ENCODE peak calls at places on chromosome 2, in eight cellular contexts. W is thoracic aorta, V is endodermal cell, G is BE2C, D is endothelial cell of umbilical vein, U is right atrium auricular region, P is mesenchymal stem cell, S is mammary epithelial cell. Q is an unnamed sample. For H3K4me1, the result is how much of the 10 kb centered on the place peaks cover.

GRCh38 chr2:208406474-208407451 is at the start of gene PTH2R:
- DNase-seq in W (no peak), V (peak), G (peak), D (no peak), U (no peak), P (no peak), S (no peak), Q (peak)

GRCh38 chr2:28408764-28409599 is 16.3 kb downstream of the FOSL2 start:
- DNase-seq in W (no peak), V (no peak), G (no peak), D (peak), U (no peak), P (peak), S (peak), Q (peak)

GRCh38 chr2:175755656-175756386 is 246.2 kb downstream of the LNPK start:
- DNase-seq in W (no peak), V (no peak), G (no peak), D (no peak), U (no peak), P (no peak), S (no peak), Q (no peak)

GRCh38 chr2:216548901-216549321 is 50.3 kb downstream of the RPL37A start:
- DNase-seq in W (peak), V (no peak), G (peak), D (no peak), U (no peak), P (no peak), S (no peak), Q (no peak)

GRCh38 chr2:99398303-99398702 is 61.1 kb downstream of the EIF5B start:
- DNase-seq in W (no peak), V (no peak), G (no peak), D (no peak), U (no peak), P (no peak), S (no peak), Q (no peak)

GRCh38 chr2:213306320-213306942 is 22.2 kb downstream of the SPAG16 start:
- DNase-seq in W (no peak), V (no peak), G (no peak), D (no peak), U (no peak), P (peak), S (peak), Q (peak)

GRCh38 chr2:232418466-232419244 is 12.0 kb downstream of the ALPG start:
- DNase-seq in W (no peak), V (peak), G (no peak), D (no peak), U (no peak), P (peak), S (peak), Q (peak)

GRCh38 chr2:83665154-83665553 is 793.9 kb downstream of the SUCLG1 start:
- DNase-seq in W (no peak), V (no peak), G (no peak), D (no peak), U (no peak), P (no peak), S (no peak), Q (no peak)

GRCh38 chr2:100859902-100860301 is 40.0 kb downstream of the NPAS2 start:
- DNase-seq in W (no peak), V (no peak), G (no peak), D (no peak), U (no peak), P (no peak), S (no peak), Q (no peak)

GRCh38 chr2:165016772-165017411 is 61.6 kb upstream of the SLC38A11 start:
- DNase-seq in W (no peak), V (peak), G (peak), D (peak), U (no peak), P (peak), S (peak), Q (peak)

GRCh38 chr2:20573611-20574422 is 77.1 kb downstream of the HS1BP3 start:
- DNase-seq in W (no peak), V (no peak), G (peak), D (peak), U (no peak), P (peak), S (peak), Q (peak)

GRCh38 chr2:96899084-96899735 is 29.3 kb upstream of the SEMA4C start:
- DNase-seq in W (peak), V (no peak), G (no peak), D (no peak), U (no peak), P (no peak), S (peak), Q (peak)

GRCh38 chr2:10909050-10909995 is 2.4 kb upstream of the KCNF1 start:
- DNase-seq in W (no peak), V (peak), G (peak), D (peak), U (no peak), P (peak), S (no peak), Q (no peak)

GRCh38 chr2:8608411-8608954 is 73.4 kb upstream of the ID2 start:
- DNase-seq in W (no peak), V (no peak), G (no peak), D (no peak), U (no peak), P (peak), S (no peak), Q (peak)

GRCh38 chr2:67215214-67215613 is 181.9 kb upstream of the ETAA1 start:
- DNase-seq in W (no peak), V (peak), G (peak), D (peak), U (no peak), P (peak), S (peak), Q (peak)

GRCh38 chr2:207219716-207220414 is 54.1 kb upstream of the KLF7 start:
- DNase-seq in W (no peak), V (no peak), G (peak), D (peak), U (no peak), P (peak), S (peak), Q (peak)

GRCh38 chr2:102337481-102338386 is 17.9 kb upstream of the IL18R1 start:
- DNase-seq in W (no peak), V (no peak), G (no peak), D (peak), U (no peak), P (peak), S (peak), Q (no peak)

GRCh38 chr2:121897335-121897970 is 142.0 kb downstream of the TSN start:
- DNase-seq in W (no peak), V (peak), G (peak), D (peak), U (no peak), P (peak), S (peak), Q (peak)

GRCh38 chr2:206424134-206424533 is 19.2 kb upstream of the ADAM23 start:
- DNase-seq in W (no peak), V (no peak), G (no peak), D (peak), U (no peak), P (peak), S (no peak), Q (no peak)

DNA sequence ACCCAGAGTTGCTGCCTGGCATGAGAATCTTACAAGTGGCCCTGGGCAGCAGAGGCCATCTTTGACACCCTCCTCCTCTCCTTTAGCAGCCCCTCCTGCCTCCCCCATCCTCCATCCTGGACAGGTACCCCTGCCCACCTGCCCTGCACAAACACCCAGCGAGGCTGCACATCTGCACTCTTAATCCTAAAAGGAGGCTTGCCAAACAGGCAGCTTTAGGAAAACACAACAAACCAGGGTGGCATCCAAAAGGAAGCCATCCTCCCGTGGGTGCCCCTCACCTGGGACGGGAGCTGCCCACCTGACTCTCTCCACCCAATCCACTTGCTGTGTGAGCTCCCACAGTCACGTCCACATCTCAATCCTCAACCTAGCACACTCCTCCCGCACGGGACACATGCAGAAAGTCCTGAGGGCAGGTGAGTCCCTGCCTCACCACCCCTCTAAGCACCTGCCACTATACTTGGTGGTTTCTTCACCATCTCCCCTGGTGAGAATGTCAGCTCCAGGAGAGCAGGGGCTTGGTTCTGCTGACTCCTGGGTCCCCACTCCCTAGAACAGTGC is 5.8 kb downstream of the BIN1 start:
- DNase-seq in W (no peak), V (no peak), G (no peak), D (no peak), U (no peak), P (no peak), S (no peak), Q (no peak)
- H3K4me1 ChIP-seq in W (under half), V (under half), G (under half), D (under half), U (under half), P (half or more), S (under half), Q (under half)

DNA sequence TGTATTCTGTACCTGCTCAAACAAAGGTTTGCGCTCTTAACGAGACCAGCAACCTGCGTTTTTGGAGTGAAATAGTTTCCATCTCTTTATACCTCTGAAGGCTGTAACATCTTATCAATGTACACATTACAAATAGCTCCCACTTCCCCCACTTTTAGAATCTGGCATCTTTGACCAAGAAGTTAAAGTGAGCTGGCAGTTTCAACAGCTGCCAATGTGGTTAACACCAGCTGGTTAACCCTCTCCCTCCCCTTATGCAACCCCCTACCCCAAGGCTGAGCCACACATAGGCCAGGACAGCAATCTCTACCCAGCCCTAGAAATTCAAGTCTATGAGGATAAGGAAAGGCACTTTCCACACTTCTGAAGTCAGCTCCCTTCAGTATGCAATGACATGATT is 2.2 kb upstream of the SERTAD2 start:
- DNase-seq in W (no peak), V (no peak), G (no peak), D (no peak), U (no peak), P (no peak), S (no peak), Q (no peak)
- H3K4me1 ChIP-seq in W (under half), V (under half), G (under half), D (under half), U (under half), P (under half), S (under half), Q (under half)

GRCh38 chr2:1823187-1824169 is 79.2 kb upstream of the PXDN start:
- DNase-seq in W (no peak), V (peak), G (no peak), D (no peak), U (no peak), P (no peak), S (no peak), Q (no peak)
- H3K4me1 ChIP-seq in W (under half), V (under half), G (under half), D (under half), U (under half), P (under half), S (under half), Q (under half)

GRCh38 chr2:223797073-223797472 is 40.3 kb downstream of the AP1S3 start:
- DNase-seq in W (no peak), V (no peak), G (no peak), D (peak), U (no peak), P (no peak), S (peak), Q (peak)

GRCh38 chr2:223800908-223801307 is 36.5 kb downstream of the AP1S3 start:
- DNase-seq in W (no peak), V (no peak), G (no peak), D (no peak), U (no peak), P (no peak), S (no peak), Q (no peak)

GRCh38 chr2:223801702-223802101 is 35.7 kb downstream of the AP1S3 start:
- DNase-seq in W (no peak), V (no peak), G (no peak), D (no peak), U (no peak), P (no peak), S (no peak), Q (no peak)

DNA sequence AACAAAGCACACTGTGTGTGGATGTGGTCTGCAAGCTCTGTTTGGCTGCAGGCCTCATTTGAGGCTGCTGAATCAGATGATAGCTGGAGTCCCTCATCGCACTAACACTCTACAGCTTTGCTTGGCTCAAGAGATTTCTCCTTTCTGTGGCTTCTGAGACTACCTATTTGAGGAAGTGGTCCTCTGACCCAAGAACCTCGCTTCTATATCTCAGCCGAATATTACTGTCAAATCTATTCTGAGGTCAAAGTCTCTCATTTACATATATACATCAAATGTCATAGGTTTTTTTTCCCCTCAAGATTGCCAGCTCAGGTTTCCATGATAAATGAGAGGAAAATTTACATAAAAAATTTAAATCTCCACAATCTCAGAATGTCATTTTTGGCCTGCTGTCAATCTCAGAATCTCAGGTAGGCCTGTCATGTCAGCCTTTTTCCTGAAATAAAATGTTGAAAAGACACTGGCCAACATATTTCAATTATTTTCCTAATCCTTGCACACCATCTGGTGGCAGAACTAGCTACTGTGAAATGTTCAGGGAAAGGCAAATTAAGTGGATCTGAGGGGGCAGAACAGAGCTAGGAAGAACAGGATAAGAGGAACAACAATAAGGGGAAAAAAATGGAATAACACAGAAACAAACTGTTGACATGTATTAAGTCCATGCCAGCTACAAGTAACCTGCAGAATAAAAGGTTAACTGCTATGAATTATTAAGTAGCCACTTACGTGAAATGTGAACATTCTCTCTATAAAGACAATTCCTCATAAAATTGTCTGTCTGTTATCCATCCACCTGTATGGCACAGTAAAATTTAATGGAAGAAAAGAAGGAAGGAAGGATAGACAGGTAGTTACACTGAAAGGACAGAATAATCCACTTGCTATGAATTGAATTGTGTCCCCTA is 39.3 kb downstream of the AP1S3 start:
- DNase-seq in W (no peak), V (no peak), G (peak), D (peak), U (no peak), P (peak), S (peak), Q (peak)
- H3K4me1 ChIP-seq in W (under half), V (under half), G (under half), D (under half), U (under half), P (under half), S (under half), Q (under half)

GRCh38 chr2:233435436-233436190 is 81.3 kb downstream of the DGKD start:
- DNase-seq in W (no peak), V (peak), G (no peak), D (no peak), U (no peak), P (no peak), S (no peak), Q (no peak)

GRCh38 chr2:233436691-233437438 is 82.6 kb downstream of the DGKD start:
- DNase-seq in W (no peak), V (peak), G (no peak), D (no peak), U (no peak), P (no peak), S (no peak), Q (no peak)

GRCh38 chr2:233437439-233437955 is 83.2 kb downstream of the DGKD start:
- DNase-seq in W (no peak), V (no peak), G (no peak), D (no peak), U (no peak), P (no peak), S (no peak), Q (no peak)

GRCh38 chr2:233434666-233435375 is 80.5 kb downstream of the DGKD start:
- DNase-seq in W (no peak), V (peak), G (no peak), D (no peak), U (no peak), P (no peak), S (no peak), Q (no peak)

GRCh38 chr2:233436191-233436581 is 81.9 kb downstream of the DGKD start:
- DNase-seq in W (no peak), V (peak), G (no peak), D (no peak), U (no peak), P (no peak), S (no peak), Q (no peak)
- H3K4me1 ChIP-seq in W (under half), V (under half), G (under half), D (under half), U (under half), P (under half), S (under half), Q (under half)

DNA sequence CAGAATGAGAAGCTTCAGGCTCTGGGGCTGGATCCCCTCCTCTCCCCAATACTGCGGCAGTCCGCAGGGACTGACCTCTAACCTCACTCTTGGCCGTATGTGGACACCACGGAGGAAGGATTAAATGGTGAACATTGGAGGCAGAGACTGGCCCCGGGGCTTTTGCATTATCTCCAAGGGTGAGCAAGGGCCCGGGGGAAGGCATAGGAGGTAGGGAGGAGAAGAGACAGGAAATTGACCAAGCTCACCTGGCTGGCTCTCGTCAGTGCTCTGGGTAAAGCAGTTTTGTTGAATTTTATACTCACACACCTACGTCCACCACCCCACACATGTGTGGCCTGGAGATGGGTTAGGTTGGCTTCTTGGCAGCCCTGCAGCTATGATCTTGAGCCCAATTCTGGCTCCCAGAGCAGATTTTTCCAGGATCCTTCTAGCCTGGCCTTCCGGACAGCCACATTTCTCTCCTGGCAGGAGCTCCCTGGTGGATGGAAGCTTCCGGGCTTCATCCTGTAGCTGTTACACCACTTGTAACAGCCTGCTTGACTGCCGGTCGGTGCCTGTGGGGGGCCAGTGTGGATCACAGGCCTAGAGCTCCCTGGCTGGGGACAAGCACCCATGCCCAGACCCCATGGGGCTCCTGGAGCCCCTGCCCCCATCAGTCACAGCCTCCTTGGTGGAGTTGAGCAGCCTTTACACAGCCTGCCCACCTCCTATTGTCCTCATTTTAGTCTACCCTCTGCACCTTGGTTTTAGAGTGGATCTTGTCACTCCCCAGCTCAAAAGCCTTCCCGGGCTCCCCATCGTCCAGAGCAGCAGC is 7.6 kb downstream of the ITM2C start:
- DNase-seq in W (no peak), V (peak), G (no peak), D (no peak), U (no peak), P (no peak), S (no peak), Q (no peak)
- H3K4me1 ChIP-seq in W (under half), V (under half), G (under half), D (under half), U (under half), P (half or more), S (under half), Q (under half)

GRCh38 chr2:109450574-109451265 is 163.0 kb downstream of the SEPTIN10 start:
- DNase-seq in W (no peak), V (peak), G (no peak), D (no peak), U (no peak), P (no peak), S (no peak), Q (no peak)
- H3K4me1 ChIP-seq in W (under half), V (under half), G (under half), D (under half), U (under half), P (under half), S (under half), Q (under half)

DNA sequence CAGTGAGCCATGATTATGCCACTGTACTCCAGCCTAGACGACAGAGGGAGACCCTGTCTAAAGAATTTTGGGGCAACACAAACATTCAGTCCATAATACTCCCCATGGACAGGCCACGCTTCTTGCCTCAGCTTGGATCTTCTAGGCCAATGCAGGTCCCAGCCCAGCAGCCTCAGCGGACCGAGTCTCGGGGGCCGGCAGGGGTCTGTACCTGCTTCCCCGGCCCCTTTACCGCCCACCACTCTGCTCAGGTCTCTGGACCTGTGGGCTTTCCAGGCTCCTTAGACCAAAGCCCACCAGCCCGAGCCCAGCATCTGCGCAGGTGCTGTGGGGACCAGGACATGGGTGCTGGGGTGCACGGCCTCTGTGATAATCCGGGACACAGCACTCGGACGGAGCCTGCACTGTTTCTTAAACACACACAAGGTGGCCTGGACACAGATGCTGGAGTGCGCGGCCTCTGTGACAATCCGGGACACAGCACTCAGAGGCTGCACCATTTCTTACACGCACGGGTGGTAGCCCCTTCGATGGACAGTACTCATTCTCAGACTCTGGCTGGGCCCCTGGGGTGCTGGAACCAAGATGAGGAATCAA is 62.1 kb upstream of the GPC1 start:
- DNase-seq in W (no peak), V (no peak), G (no peak), D (no peak), U (no peak), P (no peak), S (no peak), Q (no peak)
- H3K4me1 ChIP-seq in W (under half), V (under half), G (under half), D (under half), U (half or more), P (under half), S (under half), Q (half or more)

GRCh38 chr2:62304429-62305417 is 108.8 kb downstream of the B3GNT2 start:
- DNase-seq in W (peak), V (peak), G (peak), D (peak), U (peak), P (peak), S (peak), Q (peak)
- H3K4me1 ChIP-seq in W (under half), V (under half), G (under half), D (under half), U (under half), P (under half), S (under half), Q (under half)

GRCh38 chr2:54546925-54547324 is 90.8 kb downstream of the SPTBN1 start:
- DNase-seq in W (no peak), V (no peak), G (no peak), D (no peak), U (no peak), P (no peak), S (no peak), Q (no peak)
- H3K4me1 ChIP-seq in W (under half), V (under half), G (under half), D (under half), U (half or more), P (under half), S (under half), Q (under half)